ENCODE peak calls at places on chromosomes 2 and 18, in ten cellular contexts. G is BJ; H is epithelial cell of prostate; C is activated CD8-positive, alpha-beta memory T cell treated with anti-CD3 and anti-CD28 coated beads for 48 hours; O is NCI-H748 treated with DMSO at 0.1 percent for 48 hours; P is Ammon's horn; X is colonic mucosa; S is stimulated activated naive CD4-positive, alpha-beta T cell treated with Interleukin-2 at 50 U/mL for 16 hours; M is NCI-H69; V is naive B cell. Q is an unnamed sample.

GRCh38 chr2:229313591-229313990 is 42.5 kb upstream of the PID1 start:
- DNase-seq in G (peak), H (no peak), C (no peak), O (no peak), P (peak), X (no peak), S (no peak), M (no peak), V (no peak), Q (peak)

GRCh38 chr2:192286093-192286701 is 91.5 kb upstream of the TMEFF2 start:
- DNase-seq in G (no peak), H (no peak), C (no peak), O (peak), P (peak), X (no peak), S (no peak), M (peak), V (no peak), Q (peak)

GRCh38 chr2:98702127-98702802 is 28.7 kb downstream of the MGAT4A start:
- DNase-seq in G (no peak), H (no peak), C (no peak), O (no peak), P (peak), X (peak), S (no peak), M (peak), V (no peak), Q (no peak)

GRCh38 chr2:111618953-111619902 is 264.8 kb downstream of the ANAPC1 start:
- DNase-seq in G (no peak), H (no peak), C (no peak), O (no peak), P (no peak), X (no peak), S (no peak), M (no peak), V (no peak), Q (no peak)

GRCh38 chr2:150548527-150548926 is 61.1 kb upstream of the RND3 start:
- DNase-seq in G (no peak), H (no peak), C (no peak), O (peak), P (no peak), X (no peak), S (no peak), M (peak), V (no peak), Q (no peak)

GRCh38 chr18:2656237-2657042 is 914 bp downstream of the SMCHD1 start:
- DNase-seq in G (no peak), H (no peak), C (peak), O (peak), P (peak), X (peak), S (peak), M (peak), V (peak), Q (peak)

GRCh38 chr18:50340078-50340477 is 34.8 kb upstream of the SKA1 start:
- DNase-seq in G (no peak), H (no peak), C (no peak), O (no peak), P (no peak), X (no peak), S (no peak), M (peak), V (no peak), Q (no peak)

GRCh38 chr2:45119855-45120254 is 110.6 kb upstream of the SIX2 start:
- DNase-seq in G (peak), H (peak), C (no peak), O (no peak), P (no peak), X (no peak), S (no peak), M (no peak), V (no peak), Q (peak)

GRCh38 chr2:54899576-54900200 is 150.6 kb downstream of the RTN4 start:
- DNase-seq in G (no peak), H (no peak), C (no peak), O (no peak), P (peak), X (no peak), S (no peak), M (peak), V (no peak), Q (peak)

GRCh38 chr2:18991177-18992168 is 366.9 kb downstream of the OSR1 start:
- DNase-seq in G (peak), H (peak), C (no peak), O (no peak), P (peak), X (peak), S (no peak), M (peak), V (no peak), Q (peak)

GRCh38 chr18:55407191-55407590 is 180.8 kb downstream of the TCF4 start:
- DNase-seq in G (no peak), H (no peak), C (no peak), O (peak), P (no peak), X (no peak), S (no peak), M (peak), V (no peak), Q (no peak)

GRCh38 chr2:161004379-161004778 is 155.8 kb upstream of the TANK start:
- DNase-seq in G (no peak), H (no peak), C (no peak), O (no peak), P (no peak), X (no peak), S (no peak), M (no peak), V (no peak), Q (no peak)

GRCh38 chr2:189249171-189249570 is 69.6 kb upstream of the COL5A2 start:
- DNase-seq in G (no peak), H (no peak), C (no peak), O (no peak), P (no peak), X (no peak), S (no peak), M (no peak), V (no peak), Q (no peak)

GRCh38 chr2:216221806-216222205 is 112.7 kb downstream of the XRCC5 start:
- DNase-seq in G (peak), H (no peak), C (no peak), O (no peak), P (no peak), X (no peak), S (no peak), M (no peak), V (no peak), Q (no peak)

GRCh38 chr2:121309801-121310200 is 24.8 kb upstream of the TFCP2L1 start:
- DNase-seq in G (no peak), H (no peak), C (no peak), O (no peak), P (no peak), X (no peak), S (no peak), M (peak), V (no peak), Q (no peak)

GRCh38 chr2:180077295-180077906 is 70.3 kb upstream of the CWC22 start:
- DNase-seq in G (peak), H (no peak), C (no peak), O (peak), P (no peak), X (no peak), S (no peak), M (peak), V (no peak), Q (peak)

GRCh38 chr2:139142252-139142651 is 362.1 kb upstream of the NXPH2 start:
- DNase-seq in G (no peak), H (no peak), C (no peak), O (no peak), P (peak), X (no peak), S (no peak), M (no peak), V (no peak), Q (no peak)

GRCh38 chr18:45951021-45951714 is 16.0 kb downstream of the EPG5 start:
- DNase-seq in G (peak), H (peak), C (no peak), O (no peak), P (no peak), X (no peak), S (no peak), M (no peak), V (no peak), Q (peak)

GRCh38 chr18:80157708-80158343 is 48.8 kb downstream of the ADNP2 start:
- DNase-seq in G (no peak), H (no peak), C (peak), O (peak), P (peak), X (peak), S (peak), M (peak), V (peak), Q (no peak)

GRCh38 chr2:164457271-164457670 is 164.0 kb downstream of the GRB14 start:
- DNase-seq in G (no peak), H (no peak), C (no peak), O (no peak), P (no peak), X (no peak), S (no peak), M (no peak), V (no peak), Q (no peak)

GRCh38 chr18:68803371-68803770 is 5.5 kb downstream of the CCDC102B start:
- DNase-seq in G (peak), H (no peak), C (no peak), O (no peak), P (no peak), X (peak), S (no peak), M (no peak), V (no peak), Q (peak)

GRCh38 chr18:59059140-59059539 is 80.5 kb upstream of the SEC11C start:
- DNase-seq in G (no peak), H (no peak), C (no peak), O (no peak), P (no peak), X (no peak), S (no peak), M (no peak), V (no peak), Q (no peak)

GRCh38 chr2:225108805-225109204 is 66.5 kb upstream of the DOCK10 start:
- DNase-seq in G (no peak), H (no peak), C (no peak), O (no peak), P (no peak), X (no peak), S (no peak), M (no peak), V (no peak), Q (no peak)

GRCh38 chr18:9684901-9685738 is 23.0 kb upstream of the RAB31 start:
- DNase-seq in G (peak), H (no peak), C (no peak), O (no peak), P (no peak), X (no peak), S (no peak), M (no peak), V (no peak), Q (no peak)

GRCh38 chr2:158502984-158503383 is 46.2 kb downstream of the PKP4 start:
- DNase-seq in G (peak), H (no peak), C (no peak), O (no peak), P (no peak), X (no peak), S (no peak), M (no peak), V (no peak), Q (peak)

GRCh38 chr2:149394864-149395263 is 64.5 kb downstream of the LYPD6 start:
- DNase-seq in G (no peak), H (no peak), C (no peak), O (no peak), P (no peak), X (no peak), S (no peak), M (no peak), V (no peak), Q (no peak)

GRCh38 chr2:31397099-31397498 is 17.4 kb downstream of the XDH start:
- DNase-seq in G (no peak), H (no peak), C (no peak), O (no peak), P (peak), X (no peak), S (no peak), M (peak), V (no peak), Q (no peak)

GRCh38 chr2:150410809-150411208 is 76.7 kb downstream of the RND3 start:
- DNase-seq in G (no peak), H (no peak), C (no peak), O (no peak), P (no peak), X (no peak), S (no peak), M (no peak), V (no peak), Q (no peak)

GRCh38 chr2:36489296-36489695 is 108.7 kb downstream of the FEZ2 start:
- DNase-seq in G (peak), H (no peak), C (no peak), O (no peak), P (no peak), X (no peak), S (no peak), M (no peak), V (no peak), Q (peak)

Q was measured in GM04504.